ENCODE peak calls at places on chromosomes 13 and 19, in five cellular contexts. One of them, this sample, is unnamed.

GRCh38 chr13:24313449-24313848 is 4.1 kb downstream of the C1QTNF9 start:
- DNase-seq in transverse colon: no peak
- DNase-seq in BJ: no peak
- DNase-seq in mesothelial cell of epicardium: no peak
- DNase-seq in NCI-H1694 treated with DMSO at 0.1 percent for 48 hours: no peak
- DNase-seq in this sample: no peak

GRCh38 chr19:1172353-1173159 is 1.5 kb downstream of the SBNO2 start:
- DNase-seq in transverse colon: peak
- DNase-seq in BJ: no peak
- DNase-seq in mesothelial cell of epicardium: peak
- DNase-seq in NCI-H1694 treated with DMSO at 0.1 percent for 48 hours: peak
- DNase-seq in this sample: peak

GRCh38 chr13:83150616-83151307 is 731.5 kb downstream of the SLITRK1 start:
- DNase-seq in transverse colon: no peak
- DNase-seq in BJ: peak
- DNase-seq in mesothelial cell of epicardium: no peak
- DNase-seq in NCI-H1694 treated with DMSO at 0.1 percent for 48 hours: no peak
- DNase-seq in this sample: no peak

GRCh38 chr13:57858376-57858775 is 226.8 kb downstream of the PCDH17 start:
- DNase-seq in transverse colon: no peak
- DNase-seq in BJ: no peak
- DNase-seq in mesothelial cell of epicardium: no peak
- DNase-seq in NCI-H1694 treated with DMSO at 0.1 percent for 48 hours: no peak
- DNase-seq in this sample: no peak

GRCh38 chr19:29401712-29402421 is 123.9 kb upstream of the VSTM2B start:
- DNase-seq in transverse colon: no peak
- DNase-seq in BJ: no peak
- DNase-seq in mesothelial cell of epicardium: no peak
- DNase-seq in NCI-H1694 treated with DMSO at 0.1 percent for 48 hours: no peak
- DNase-seq in this sample: no peak

GRCh38 chr19:45045671-45046353 is 7.0 kb downstream of the CLASRP start:
- DNase-seq in transverse colon: no peak
- DNase-seq in BJ: no peak
- DNase-seq in mesothelial cell of epicardium: no peak
- DNase-seq in NCI-H1694 treated with DMSO at 0.1 percent for 48 hours: no peak
- DNase-seq in this sample: no peak

GRCh38 chr19:55526216-55527196 is 10.4 kb downstream of the SBK2 start:
- DNase-seq in transverse colon: peak
- DNase-seq in BJ: no peak
- DNase-seq in mesothelial cell of epicardium: no peak
- DNase-seq in NCI-H1694 treated with DMSO at 0.1 percent for 48 hours: peak
- DNase-seq in this sample: no peak

GRCh38 chr13:110640591-110641029 is 25.3 kb downstream of the NAXD start:
- DNase-seq in transverse colon: no peak
- DNase-seq in BJ: no peak
- DNase-seq in mesothelial cell of epicardium: no peak
- DNase-seq in NCI-H1694 treated with DMSO at 0.1 percent for 48 hours: no peak
- DNase-seq in this sample: no peak

GRCh38 chr19:34259367-34259865 is 5.1 kb downstream of the GARRE1 start:
- DNase-seq in transverse colon: no peak
- DNase-seq in BJ: peak
- DNase-seq in mesothelial cell of epicardium: no peak
- DNase-seq in NCI-H1694 treated with DMSO at 0.1 percent for 48 hours: no peak
- DNase-seq in this sample: no peak

GRCh38 chr19:47430041-47430802 is 10.9 kb upstream of the MEIS3 start:
- DNase-seq in transverse colon: peak
- DNase-seq in BJ: no peak
- DNase-seq in mesothelial cell of epicardium: no peak
- DNase-seq in NCI-H1694 treated with DMSO at 0.1 percent for 48 hours: no peak
- DNase-seq in this sample: no peak

GRCh38 chr19:27972291-27973040 is 1240.5 kb downstream of the UQCRFS1 start:
- DNase-seq in transverse colon: no peak
- DNase-seq in BJ: peak
- DNase-seq in mesothelial cell of epicardium: no peak
- DNase-seq in NCI-H1694 treated with DMSO at 0.1 percent for 48 hours: no peak
- DNase-seq in this sample: no peak

GRCh38 chr13:45119469-45119989 is 781 bp upstream of the GTF2F2 start:
- DNase-seq in transverse colon: peak
- DNase-seq in BJ: no peak
- DNase-seq in mesothelial cell of epicardium: no peak
- DNase-seq in NCI-H1694 treated with DMSO at 0.1 percent for 48 hours: no peak
- DNase-seq in this sample: no peak

GRCh38 chr19:5985098-5985783 is 7.3 kb upstream of the RANBP3 start:
- DNase-seq in transverse colon: no peak
- DNase-seq in BJ: no peak
- DNase-seq in mesothelial cell of epicardium: no peak
- DNase-seq in NCI-H1694 treated with DMSO at 0.1 percent for 48 hours: no peak
- DNase-seq in this sample: no peak

GRCh38 chr13:85417807-85418206 is 381.4 kb downstream of the SLITRK6 start:
- DNase-seq in transverse colon: no peak
- DNase-seq in BJ: no peak
- DNase-seq in mesothelial cell of epicardium: no peak
- DNase-seq in NCI-H1694 treated with DMSO at 0.1 percent for 48 hours: no peak
- DNase-seq in this sample: no peak

GRCh38 chr13:51958217-51958547 is 53.1 kb downstream of the ATP7B start:
- DNase-seq in transverse colon: peak
- DNase-seq in BJ: no peak
- DNase-seq in mesothelial cell of epicardium: no peak
- DNase-seq in NCI-H1694 treated with DMSO at 0.1 percent for 48 hours: no peak
- DNase-seq in this sample: no peak

GRCh38 chr13:38395505-38395803 is 45.8 kb downstream of the UFM1 start:
- DNase-seq in transverse colon: no peak
- DNase-seq in BJ: no peak
- DNase-seq in mesothelial cell of epicardium: no peak
- DNase-seq in NCI-H1694 treated with DMSO at 0.1 percent for 48 hours: no peak
- DNase-seq in this sample: no peak

GRCh38 chr19:29660835-29661234 is 4.4 kb upstream of the PLEKHF1 start:
- DNase-seq in transverse colon: no peak
- DNase-seq in BJ: no peak
- DNase-seq in mesothelial cell of epicardium: no peak
- DNase-seq in NCI-H1694 treated with DMSO at 0.1 percent for 48 hours: no peak
- DNase-seq in this sample: no peak

GRCh38 chr19:49888478-49888901 is 8.2 kb downstream of the IL4I1 start:
- DNase-seq in transverse colon: no peak
- DNase-seq in BJ: no peak
- DNase-seq in mesothelial cell of epicardium: no peak
- DNase-seq in NCI-H1694 treated with DMSO at 0.1 percent for 48 hours: no peak
- DNase-seq in this sample: no peak

GRCh38 chr19:34254552-34255432 is at the start of gene GARRE1:
- DNase-seq in transverse colon: peak
- DNase-seq in BJ: no peak
- DNase-seq in mesothelial cell of epicardium: peak
- DNase-seq in NCI-H1694 treated with DMSO at 0.1 percent for 48 hours: no peak
- DNase-seq in this sample: no peak

GRCh38 chr19:30231408-30232318 is 140.5 kb upstream of the ZNF536 start:
- DNase-seq in transverse colon: no peak
- DNase-seq in BJ: no peak
- DNase-seq in mesothelial cell of epicardium: no peak
- DNase-seq in NCI-H1694 treated with DMSO at 0.1 percent for 48 hours: no peak
- DNase-seq in this sample: no peak

GRCh38 chr13:49481788-49482187 is 14.0 kb upstream of the PHF11 start:
- DNase-seq in transverse colon: no peak
- DNase-seq in BJ: no peak
- DNase-seq in mesothelial cell of epicardium: no peak
- DNase-seq in NCI-H1694 treated with DMSO at 0.1 percent for 48 hours: no peak
- DNase-seq in this sample: no peak

GRCh38 chr13:95404141-95404882 is 103.1 kb upstream of the ABCC4 start:
- DNase-seq in transverse colon: peak
- DNase-seq in BJ: peak
- DNase-seq in mesothelial cell of epicardium: peak
- DNase-seq in NCI-H1694 treated with DMSO at 0.1 percent for 48 hours: peak
- DNase-seq in this sample: peak

GRCh38 chr13:28568286-28568685 is 73.4 kb upstream of the FLT1 start:
- DNase-seq in transverse colon: peak
- DNase-seq in BJ: no peak
- DNase-seq in mesothelial cell of epicardium: peak
- DNase-seq in NCI-H1694 treated with DMSO at 0.1 percent for 48 hours: peak
- DNase-seq in this sample: no peak

GRCh38 chr19:57056972-57057371 is 62.8 kb upstream of the USP29 start:
- DNase-seq in transverse colon: peak
- DNase-seq in BJ: no peak
- DNase-seq in mesothelial cell of epicardium: no peak
- DNase-seq in NCI-H1694 treated with DMSO at 0.1 percent for 48 hours: no peak
- DNase-seq in this sample: no peak

GRCh38 chr19:15248648-15249559 is 16.7 kb upstream of the EPHX3 start:
- DNase-seq in transverse colon: peak
- DNase-seq in BJ: peak
- DNase-seq in mesothelial cell of epicardium: no peak
- DNase-seq in NCI-H1694 treated with DMSO at 0.1 percent for 48 hours: no peak
- DNase-seq in this sample: peak

GRCh38 chr19:46605356-46605821 is 4.3 kb downstream of the CALM3 start:
- DNase-seq in transverse colon: no peak
- DNase-seq in BJ: no peak
- DNase-seq in mesothelial cell of epicardium: peak
- DNase-seq in NCI-H1694 treated with DMSO at 0.1 percent for 48 hours: no peak
- DNase-seq in this sample: peak

GRCh38 chr13:75788494-75788991 is 152.4 kb downstream of the LMO7 start:
- DNase-seq in transverse colon: peak
- DNase-seq in BJ: peak
- DNase-seq in mesothelial cell of epicardium: no peak
- DNase-seq in NCI-H1694 treated with DMSO at 0.1 percent for 48 hours: no peak
- DNase-seq in this sample: no peak

GRCh38 chr13:101474419-101474957 is 22.0 kb downstream of the ITGBL1 start:
- DNase-seq in transverse colon: no peak
- DNase-seq in BJ: peak
- DNase-seq in mesothelial cell of epicardium: peak
- DNase-seq in NCI-H1694 treated with DMSO at 0.1 percent for 48 hours: no peak
- DNase-seq in this sample: no peak

GRCh38 chr13:57933606-57934005 is 302.1 kb downstream of the PCDH17 start:
- DNase-seq in transverse colon: no peak
- DNase-seq in BJ: no peak
- DNase-seq in mesothelial cell of epicardium: no peak
- DNase-seq in NCI-H1694 treated with DMSO at 0.1 percent for 48 hours: no peak
- DNase-seq in this sample: no peak

GRCh38 chr13:106151056-106151699 is 384.3 kb downstream of the EFNB2 start:
- DNase-seq in transverse colon: peak
- DNase-seq in BJ: peak
- DNase-seq in mesothelial cell of epicardium: no peak
- DNase-seq in NCI-H1694 treated with DMSO at 0.1 percent for 48 hours: no peak
- DNase-seq in this sample: no peak